ENCODE peak calls at places on chromosomes 2 and 18, in six cellular contexts. One of them, this sample, is unnamed.

GRCh38 chr2:128423788-128424165 is 105.1 kb upstream of the HS6ST1 start:
- DNase-seq in fibroblast of lung: no peak
- DNase-seq in neural progenitor cell: no peak
- DNase-seq in K562: no peak
- DNase-seq in MM.1S: no peak
- DNase-seq in HCT116: no peak
- DNase-seq in this sample: no peak

GRCh38 chr2:8862230-8862629 is 24.8 kb upstream of the KIDINS220 start:
- DNase-seq in HCT116: no peak
- DNase-seq in neural progenitor cell: no peak
- DNase-seq in fibroblast of lung: no peak
- DNase-seq in K562: no peak
- DNase-seq in MM.1S: no peak
- DNase-seq in this sample: no peak

GRCh38 chr2:85655961-85656403 is 12.0 kb downstream of the SFTPB start:
- DNase-seq in K562: no peak
- DNase-seq in HCT116: no peak
- DNase-seq in neural progenitor cell: no peak
- DNase-seq in MM.1S: no peak
- DNase-seq in fibroblast of lung: no peak
- DNase-seq in this sample: no peak

GRCh38 chr18:59432796-59433195 is 73.7 kb upstream of the LMAN1 start:
- DNase-seq in MM.1S: no peak
- DNase-seq in HCT116: no peak
- DNase-seq in K562: no peak
- DNase-seq in neural progenitor cell: no peak
- DNase-seq in fibroblast of lung: no peak
- DNase-seq in this sample: no peak

GRCh38 chr2:5123597-5124196 is 568.5 kb upstream of the SOX11 start:
- DNase-seq in K562: no peak
- DNase-seq in neural progenitor cell: no peak
- DNase-seq in fibroblast of lung: no peak
- DNase-seq in MM.1S: no peak
- DNase-seq in HCT116: no peak
- DNase-seq in this sample: no peak

GRCh38 chr2:103002954-103003353 is 241.1 kb downstream of the TMEM182 start:
- DNase-seq in MM.1S: no peak
- DNase-seq in K562: no peak
- DNase-seq in fibroblast of lung: no peak
- DNase-seq in HCT116: no peak
- DNase-seq in neural progenitor cell: no peak
- DNase-seq in this sample: no peak

GRCh38 chr2:216465580-216466197 is 33.0 kb upstream of the RPL37A start:
- DNase-seq in MM.1S: no peak
- DNase-seq in K562: no peak
- DNase-seq in neural progenitor cell: no peak
- DNase-seq in fibroblast of lung: no peak
- DNase-seq in HCT116: no peak
- DNase-seq in this sample: no peak

GRCh38 chr2:38700881-38701458 is 35.1 kb downstream of the GALM start:
- DNase-seq in HCT116: no peak
- DNase-seq in MM.1S: no peak
- DNase-seq in neural progenitor cell: no peak
- DNase-seq in fibroblast of lung: peak; percentile 11
- DNase-seq in K562: no peak
- DNase-seq in this sample: no peak

GRCh38 chr2:107338059-107338458 is 452.1 kb upstream of the ST6GAL2 start:
- DNase-seq in MM.1S: no peak
- DNase-seq in K562: no peak
- DNase-seq in neural progenitor cell: no peak
- DNase-seq in HCT116: no peak
- DNase-seq in fibroblast of lung: no peak
- DNase-seq in this sample: no peak

GRCh38 chr18:24195296-24196053 is 56.6 kb downstream of the CABYR start:
- DNase-seq in fibroblast of lung: no peak
- DNase-seq in HCT116: no peak
- DNase-seq in K562: no peak
- DNase-seq in MM.1S: peak; percentile 84
- DNase-seq in neural progenitor cell: no peak
- DNase-seq in this sample: no peak

GRCh38 chr18:33152376-33152775 is 288.1 kb downstream of the CCDC178 start:
- DNase-seq in neural progenitor cell: no peak
- DNase-seq in HCT116: no peak
- DNase-seq in K562: no peak
- DNase-seq in fibroblast of lung: no peak
- DNase-seq in MM.1S: no peak
- DNase-seq in this sample: no peak

GRCh38 chr2:186526281-186526680 is 40.2 kb downstream of the ZC3H15 start:
- DNase-seq in K562: no peak
- DNase-seq in fibroblast of lung: no peak
- DNase-seq in HCT116: no peak
- DNase-seq in MM.1S: no peak
- DNase-seq in neural progenitor cell: no peak
- DNase-seq in this sample: no peak

GRCh38 chr2:28626891-28627421 is 124.7 kb upstream of the PPP1CB start:
- DNase-seq in fibroblast of lung: peak; percentile 91
- DNase-seq in neural progenitor cell: no peak
- DNase-seq in HCT116: no peak
- DNase-seq in MM.1S: no peak
- DNase-seq in K562: no peak
- DNase-seq in this sample: no peak

GRCh38 chr2:225725726-225726125 is 326.2 kb downstream of the NYAP2 start:
- DNase-seq in K562: no peak
- DNase-seq in fibroblast of lung: no peak
- DNase-seq in MM.1S: no peak
- DNase-seq in neural progenitor cell: no peak
- DNase-seq in HCT116: no peak
- DNase-seq in this sample: no peak

GRCh38 chr2:210768329-210768910 is 212.0 kb downstream of the CPS1 start:
- DNase-seq in fibroblast of lung: no peak
- DNase-seq in neural progenitor cell: peak; percentile 19
- DNase-seq in HCT116: no peak
- DNase-seq in K562: no peak
- DNase-seq in MM.1S: no peak
- DNase-seq in this sample: no peak

GRCh38 chr2:64328415-64328722 is 125.6 kb upstream of the LGALSL start:
- DNase-seq in HCT116: no peak
- DNase-seq in fibroblast of lung: no peak
- DNase-seq in K562: no peak
- DNase-seq in MM.1S: no peak
- DNase-seq in neural progenitor cell: no peak
- DNase-seq in this sample: no peak

GRCh38 chr2:159044804-159045286 is 76.4 kb downstream of the TANC1 start:
- DNase-seq in MM.1S: no peak
- DNase-seq in fibroblast of lung: peak; percentile 49
- DNase-seq in HCT116: no peak
- DNase-seq in K562: no peak
- DNase-seq in neural progenitor cell: no peak
- DNase-seq in this sample: no peak

GRCh38 chr2:137383391-137383790 is 580.9 kb upstream of the HNMT start:
- DNase-seq in HCT116: no peak
- DNase-seq in K562: no peak
- DNase-seq in fibroblast of lung: no peak
- DNase-seq in neural progenitor cell: peak; percentile 30
- DNase-seq in MM.1S: no peak
- DNase-seq in this sample: peak; percentile 47

GRCh38 chr2:101961287-101962242 is 30.2 kb upstream of the IL1R2 start:
- DNase-seq in HCT116: no peak
- DNase-seq in fibroblast of lung: peak; percentile 100
- DNase-seq in neural progenitor cell: no peak
- DNase-seq in K562: no peak
- DNase-seq in MM.1S: no peak
- DNase-seq in this sample: no peak

GRCh38 chr2:203743441-203743932 is 37.0 kb downstream of the CD28 start:
- DNase-seq in HCT116: no peak
- DNase-seq in neural progenitor cell: no peak
- DNase-seq in MM.1S: no peak
- DNase-seq in fibroblast of lung: peak; percentile 97
- DNase-seq in K562: no peak
- DNase-seq in this sample: no peak

GRCh38 chr2:203744091-203744490 is 37.7 kb downstream of the CD28 start:
- DNase-seq in fibroblast of lung: no peak
- DNase-seq in MM.1S: no peak
- DNase-seq in K562: no peak
- DNase-seq in HCT116: no peak
- DNase-seq in neural progenitor cell: no peak
- DNase-seq in this sample: no peak

GRCh38 chr2:203739351-203739750 is 32.9 kb downstream of the CD28 start:
- DNase-seq in neural progenitor cell: no peak
- DNase-seq in K562: no peak
- DNase-seq in HCT116: no peak
- DNase-seq in MM.1S: no peak
- DNase-seq in fibroblast of lung: no peak
- DNase-seq in this sample: no peak

GRCh38 chr2:203741566-203741965 is 35.1 kb downstream of the CD28 start:
- DNase-seq in HCT116: no peak
- DNase-seq in neural progenitor cell: no peak
- DNase-seq in MM.1S: no peak
- DNase-seq in fibroblast of lung: no peak
- DNase-seq in K562: no peak
- DNase-seq in this sample: peak; percentile 44

DNA sequence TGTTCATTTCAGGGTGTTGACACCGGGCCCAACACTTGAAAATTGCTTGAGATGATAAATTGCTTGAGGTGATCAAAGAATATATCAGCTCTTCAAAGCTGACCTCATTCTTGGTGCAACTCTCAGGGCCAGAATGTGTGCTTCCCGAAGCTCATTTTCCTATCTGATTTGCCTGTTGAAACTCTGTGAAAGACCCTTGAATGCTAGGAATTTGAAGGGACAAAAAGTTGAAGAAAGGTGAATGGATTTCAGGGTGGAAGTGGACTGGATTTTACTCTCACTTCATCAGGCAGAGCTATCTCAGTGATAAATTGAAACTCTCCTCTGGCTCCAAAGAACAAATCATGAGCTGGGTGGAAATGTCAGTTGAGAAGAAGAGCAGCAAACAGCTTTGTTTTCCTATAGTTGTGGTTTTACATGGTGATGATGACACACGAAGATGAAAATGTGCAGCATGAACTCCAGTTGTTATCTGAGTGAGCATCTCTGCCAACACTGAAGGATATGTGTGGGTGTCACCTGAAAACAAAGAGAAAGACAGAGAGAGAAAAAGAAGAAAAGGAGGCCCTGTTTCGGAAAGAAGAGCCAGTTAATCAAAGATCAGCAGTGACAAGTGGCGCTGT is 34.4 kb downstream of the CD28 start:
- DNase-seq in HCT116: no peak
- DNase-seq in K562: no peak
- DNase-seq in fibroblast of lung: no peak
- DNase-seq in MM.1S: no peak
- DNase-seq in neural progenitor cell: no peak
- DNase-seq in this sample: peak; percentile 79
- H3K9ac ChIP-seq in HCT116: no peak overlapping the region
- H3K9ac ChIP-seq in K562: no peak overlapping the region
- H3K9ac ChIP-seq in fibroblast of lung: no peak overlapping the region
- H3K9ac ChIP-seq in MM.1S: no peak overlapping the region
- H3K9ac ChIP-seq in neural progenitor cell: no peak overlapping the region
- H3K9ac ChIP-seq in this sample: peak overlapping the region; percentile 71

GRCh38 chr2:62410015-62410453 is 96.0 kb downstream of the TMEM17 start:
- DNase-seq in fibroblast of lung: peak; percentile 5
- DNase-seq in neural progenitor cell: peak; percentile 57
- DNase-seq in K562: no peak
- DNase-seq in HCT116: no peak
- DNase-seq in MM.1S: no peak
- DNase-seq in this sample: no peak
- TF ChIP-seq CTCF in fibroblast of lung: no peak
- TF ChIP-seq CTCF in neural progenitor cell: peak; percentile 45
- TF ChIP-seq CTCF in K562: peak; percentile 53
- TF ChIP-seq CTCF in HCT116: no peak
- TF ChIP-seq CTCF in MM.1S: peak; percentile 18
- TF ChIP-seq CTCF in this sample: no peak

GRCh38 chr2:30306522-30306921 is 75.2 kb downstream of the LBH start:
- DNase-seq in fibroblast of lung: no peak
- DNase-seq in HCT116: no peak
- DNase-seq in K562: no peak
- DNase-seq in neural progenitor cell: no peak
- DNase-seq in MM.1S: no peak
- DNase-seq in this sample: no peak

GRCh38 chr2:30312916-30313315 is 81.6 kb downstream of the LBH start:
- DNase-seq in MM.1S: no peak
- DNase-seq in fibroblast of lung: no peak
- DNase-seq in neural progenitor cell: no peak
- DNase-seq in K562: no peak
- DNase-seq in HCT116: no peak
- DNase-seq in this sample: no peak

GRCh38 chr2:30310955-30311354 is 79.6 kb downstream of the LBH start:
- DNase-seq in HCT116: no peak
- DNase-seq in K562: no peak
- DNase-seq in neural progenitor cell: no peak
- DNase-seq in MM.1S: no peak
- DNase-seq in fibroblast of lung: no peak
- DNase-seq in this sample: peak; percentile 64

GRCh38 chr2:30308280-30308679 is 76.9 kb downstream of the LBH start:
- DNase-seq in neural progenitor cell: no peak
- DNase-seq in fibroblast of lung: no peak
- DNase-seq in K562: no peak
- DNase-seq in MM.1S: no peak
- DNase-seq in HCT116: no peak
- DNase-seq in this sample: no peak

DNA sequence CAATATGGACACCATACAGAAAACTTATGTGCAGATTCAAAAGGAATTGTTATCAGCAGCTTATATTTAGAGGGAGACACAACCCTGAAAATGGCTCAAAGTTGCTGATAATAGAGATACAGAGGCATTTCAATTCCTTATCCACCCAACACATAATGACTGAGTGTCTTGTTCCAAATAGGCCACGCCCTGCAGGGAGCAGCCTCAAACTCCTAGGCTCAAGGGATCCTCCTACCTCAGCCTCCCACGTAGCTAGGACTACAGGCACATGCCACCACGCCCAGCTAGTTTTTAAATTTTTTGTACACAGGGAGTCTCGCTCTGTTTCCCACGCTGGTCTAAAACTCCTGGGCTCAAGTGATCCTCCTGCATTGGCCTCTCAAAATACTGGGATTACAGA is 79.1 kb downstream of the LBH start:
- DNase-seq in MM.1S: no peak
- DNase-seq in K562: no peak
- DNase-seq in neural progenitor cell: no peak
- DNase-seq in fibroblast of lung: no peak
- DNase-seq in HCT116: no peak
- DNase-seq in this sample: no peak
- TF ChIP-seq EZH2 in MM.1S: no peak
- TF ChIP-seq EZH2 in K562: no peak
- TF ChIP-seq EZH2 in neural progenitor cell: no peak
- TF ChIP-seq EZH2 in fibroblast of lung: no peak
- TF ChIP-seq EZH2 in HCT116: no peak
- TF ChIP-seq EZH2 in this sample: no peak

DNA sequence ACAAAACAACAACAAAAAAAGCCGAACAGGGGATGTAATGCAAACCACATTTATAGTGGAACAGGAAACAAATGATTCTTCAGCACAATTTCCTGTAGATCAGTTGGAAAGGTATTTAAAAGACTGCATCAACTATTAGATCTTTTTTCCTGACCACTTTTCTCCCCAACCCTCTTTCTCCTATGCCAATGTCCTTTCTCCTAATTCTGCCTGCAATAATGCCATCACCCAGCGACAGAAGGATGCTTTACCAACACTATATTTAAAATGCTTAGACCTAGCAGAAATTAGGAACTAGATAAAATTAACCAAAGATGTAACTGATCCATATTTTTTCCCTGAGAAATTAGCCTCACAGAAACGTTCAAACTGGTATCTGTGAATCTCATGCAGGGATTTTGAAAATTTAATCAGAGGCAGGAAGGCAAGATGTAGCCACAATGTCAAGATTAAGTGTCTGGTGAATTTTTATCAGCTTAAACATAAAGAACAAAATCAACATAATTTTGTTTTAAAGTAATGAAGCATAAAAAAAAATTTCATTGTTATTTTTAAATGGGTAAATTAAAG is 271.3 kb downstream of the TCF4 start:
- DNase-seq in fibroblast of lung: no peak
- DNase-seq in K562: no peak
- DNase-seq in HCT116: no peak
- DNase-seq in neural progenitor cell: no peak
- DNase-seq in MM.1S: no peak
- DNase-seq in this sample: no peak
- H3K9ac ChIP-seq in fibroblast of lung: no peak overlapping the region
- H3K9ac ChIP-seq in K562: no peak overlapping the region
- H3K9ac ChIP-seq in HCT116: no peak overlapping the region
- H3K9ac ChIP-seq in neural progenitor cell: no peak overlapping the region
- H3K9ac ChIP-seq in MM.1S: peak overlapping the region; percentile 84
- H3K9ac ChIP-seq in this sample: no peak overlapping the region

This sample was measured in DND-41.